ENCODE peak calls at places on chromosomes 2 and 18, in nine cellular contexts. One of them, this sample, is unnamed.

GRCh38 chr2:31300309-31300708 is 66.4 kb downstream of the EHD3 start:
- DNase-seq in left ventricle myocardium inferior: no peak
- DNase-seq in psoas muscle: no peak
- DNase-seq in mesendoderm: no peak
- DNase-seq in heart right ventricle: no peak
- DNase-seq in testis: no peak
- DNase-seq in CD8-positive, alpha-beta T cell: no peak
- DNase-seq in CD8-positive, alpha-beta memory T cell: no peak
- DNase-seq in K562: no peak
- DNase-seq in this sample: no peak

GRCh38 chr2:57371186-57371585 is 675.4 kb upstream of the VRK2 start:
- DNase-seq in heart right ventricle: no peak
- DNase-seq in K562: no peak
- DNase-seq in CD8-positive, alpha-beta T cell: no peak
- DNase-seq in psoas muscle: no peak
- DNase-seq in left ventricle myocardium inferior: no peak
- DNase-seq in testis: peak; percentile 26
- DNase-seq in CD8-positive, alpha-beta memory T cell: no peak
- DNase-seq in mesendoderm: no peak
- DNase-seq in this sample: no peak

GRCh38 chr18:23765931-23766330 is 76.7 kb downstream of the LAMA3 start:
- DNase-seq in testis: no peak
- DNase-seq in CD8-positive, alpha-beta memory T cell: no peak
- DNase-seq in CD8-positive, alpha-beta T cell: no peak
- DNase-seq in left ventricle myocardium inferior: no peak
- DNase-seq in heart right ventricle: no peak
- DNase-seq in K562: no peak
- DNase-seq in psoas muscle: no peak
- DNase-seq in mesendoderm: no peak
- DNase-seq in this sample: no peak

GRCh38 chr2:160494243-160494642 is 636 bp upstream of the RBMS1 start:
- DNase-seq in CD8-positive, alpha-beta memory T cell: no peak
- DNase-seq in K562: no peak
- DNase-seq in mesendoderm: no peak
- DNase-seq in left ventricle myocardium inferior: no peak
- DNase-seq in CD8-positive, alpha-beta T cell: no peak
- DNase-seq in heart right ventricle: no peak
- DNase-seq in testis: no peak
- DNase-seq in psoas muscle: no peak
- DNase-seq in this sample: no peak

GRCh38 chr2:127591221-127591923 is 54.6 kb upstream of the GPR17 start:
- DNase-seq in mesendoderm: peak; percentile 94
- DNase-seq in left ventricle myocardium inferior: peak; percentile 64
- DNase-seq in testis: peak; percentile 69
- DNase-seq in heart right ventricle: peak; percentile 57
- DNase-seq in K562: peak; percentile 84
- DNase-seq in psoas muscle: peak; percentile 77
- DNase-seq in CD8-positive, alpha-beta T cell: peak; percentile 66
- DNase-seq in CD8-positive, alpha-beta memory T cell: peak; percentile 62
- DNase-seq in this sample: peak; percentile 91

GRCh38 chr2:29855924-29856639 is 65.3 kb downstream of the ALK start:
- DNase-seq in CD8-positive, alpha-beta T cell: no peak
- DNase-seq in testis: no peak
- DNase-seq in psoas muscle: no peak
- DNase-seq in mesendoderm: no peak
- DNase-seq in left ventricle myocardium inferior: no peak
- DNase-seq in K562: no peak
- DNase-seq in CD8-positive, alpha-beta memory T cell: no peak
- DNase-seq in heart right ventricle: no peak
- DNase-seq in this sample: no peak

GRCh38 chr18:48412339-48412929 is 3.3 kb upstream of the ZBTB7C start:
- DNase-seq in heart right ventricle: no peak
- DNase-seq in testis: peak; percentile 49
- DNase-seq in psoas muscle: no peak
- DNase-seq in K562: peak; percentile 27
- DNase-seq in left ventricle myocardium inferior: no peak
- DNase-seq in CD8-positive, alpha-beta memory T cell: no peak
- DNase-seq in CD8-positive, alpha-beta T cell: no peak
- DNase-seq in mesendoderm: peak; percentile 82
- DNase-seq in this sample: no peak

GRCh38 chr2:172531309-172531708 is 24.6 kb upstream of the PDK1 start:
- DNase-seq in testis: no peak
- DNase-seq in K562: no peak
- DNase-seq in psoas muscle: no peak
- DNase-seq in left ventricle myocardium inferior: no peak
- DNase-seq in CD8-positive, alpha-beta T cell: no peak
- DNase-seq in heart right ventricle: no peak
- DNase-seq in CD8-positive, alpha-beta memory T cell: no peak
- DNase-seq in mesendoderm: no peak
- DNase-seq in this sample: no peak

GRCh38 chr2:229752970-229753729 is 38.8 kb upstream of the DNER start:
- DNase-seq in testis: no peak
- DNase-seq in left ventricle myocardium inferior: no peak
- DNase-seq in heart right ventricle: no peak
- DNase-seq in CD8-positive, alpha-beta memory T cell: no peak
- DNase-seq in psoas muscle: no peak
- DNase-seq in CD8-positive, alpha-beta T cell: no peak
- DNase-seq in K562: no peak
- DNase-seq in mesendoderm: no peak
- DNase-seq in this sample: no peak

GRCh38 chr18:79380816-79381806 is 14.6 kb upstream of the NFATC1 start:
- DNase-seq in mesendoderm: peak; percentile 62
- DNase-seq in heart right ventricle: peak; percentile 70
- DNase-seq in CD8-positive, alpha-beta T cell: peak; percentile 79
- DNase-seq in psoas muscle: peak; percentile 84
- DNase-seq in CD8-positive, alpha-beta memory T cell: peak; percentile 71
- DNase-seq in left ventricle myocardium inferior: peak; percentile 65
- DNase-seq in testis: peak; percentile 79
- DNase-seq in K562: peak; percentile 73
- DNase-seq in this sample: no peak

GRCh38 chr18:8081872-8082553 is 514.9 kb downstream of the PTPRM start:
- DNase-seq in mesendoderm: no peak
- DNase-seq in K562: no peak
- DNase-seq in testis: no peak
- DNase-seq in psoas muscle: no peak
- DNase-seq in CD8-positive, alpha-beta memory T cell: no peak
- DNase-seq in left ventricle myocardium inferior: no peak
- DNase-seq in heart right ventricle: no peak
- DNase-seq in CD8-positive, alpha-beta T cell: no peak
- DNase-seq in this sample: no peak

GRCh38 chr2:187978341-187978740 is 313.3 kb upstream of the GULP1 start:
- DNase-seq in psoas muscle: no peak
- DNase-seq in left ventricle myocardium inferior: no peak
- DNase-seq in CD8-positive, alpha-beta T cell: no peak
- DNase-seq in testis: no peak
- DNase-seq in heart right ventricle: no peak
- DNase-seq in K562: no peak
- DNase-seq in CD8-positive, alpha-beta memory T cell: no peak
- DNase-seq in mesendoderm: no peak
- DNase-seq in this sample: no peak

GRCh38 chr2:106990307-106990706 is 104.3 kb upstream of the ST6GAL2 start:
- DNase-seq in K562: no peak
- DNase-seq in heart right ventricle: no peak
- DNase-seq in CD8-positive, alpha-beta memory T cell: no peak
- DNase-seq in CD8-positive, alpha-beta T cell: no peak
- DNase-seq in mesendoderm: no peak
- DNase-seq in testis: no peak
- DNase-seq in psoas muscle: no peak
- DNase-seq in left ventricle myocardium inferior: no peak
- DNase-seq in this sample: no peak

GRCh38 chr2:176407711-176408110 is 138.5 kb downstream of the MTX2 start:
- DNase-seq in CD8-positive, alpha-beta memory T cell: no peak
- DNase-seq in heart right ventricle: no peak
- DNase-seq in testis: no peak
- DNase-seq in left ventricle myocardium inferior: no peak
- DNase-seq in mesendoderm: no peak
- DNase-seq in psoas muscle: no peak
- DNase-seq in K562: no peak
- DNase-seq in CD8-positive, alpha-beta T cell: no peak
- DNase-seq in this sample: no peak

GRCh38 chr2:16861154-16861929 is 195.7 kb upstream of the CYRIA start:
- DNase-seq in CD8-positive, alpha-beta memory T cell: no peak
- DNase-seq in mesendoderm: no peak
- DNase-seq in left ventricle myocardium inferior: no peak
- DNase-seq in CD8-positive, alpha-beta T cell: no peak
- DNase-seq in testis: no peak
- DNase-seq in psoas muscle: no peak
- DNase-seq in K562: no peak
- DNase-seq in heart right ventricle: no peak
- DNase-seq in this sample: no peak

GRCh38 chr2:100821255-100821912 is 1.4 kb downstream of the NPAS2 start:
- DNase-seq in K562: no peak
- DNase-seq in heart right ventricle: no peak
- DNase-seq in mesendoderm: no peak
- DNase-seq in CD8-positive, alpha-beta T cell: no peak
- DNase-seq in left ventricle myocardium inferior: no peak
- DNase-seq in CD8-positive, alpha-beta memory T cell: no peak
- DNase-seq in testis: no peak
- DNase-seq in psoas muscle: no peak
- DNase-seq in this sample: no peak

GRCh38 chr2:230908595-230909191 is 16.3 kb downstream of the GPR55 start:
- DNase-seq in mesendoderm: peak; percentile 40
- DNase-seq in left ventricle myocardium inferior: no peak
- DNase-seq in K562: peak; percentile 82
- DNase-seq in testis: no peak
- DNase-seq in psoas muscle: no peak
- DNase-seq in heart right ventricle: no peak
- DNase-seq in CD8-positive, alpha-beta T cell: no peak
- DNase-seq in CD8-positive, alpha-beta memory T cell: no peak
- DNase-seq in this sample: no peak

GRCh38 chr2:101533611-101534601 is 59.0 kb upstream of the RFX8 start:
- DNase-seq in left ventricle myocardium inferior: no peak
- DNase-seq in psoas muscle: no peak
- DNase-seq in heart right ventricle: peak; percentile 32
- DNase-seq in testis: no peak
- DNase-seq in CD8-positive, alpha-beta T cell: no peak
- DNase-seq in CD8-positive, alpha-beta memory T cell: no peak
- DNase-seq in mesendoderm: no peak
- DNase-seq in K562: no peak
- DNase-seq in this sample: no peak

DNA sequence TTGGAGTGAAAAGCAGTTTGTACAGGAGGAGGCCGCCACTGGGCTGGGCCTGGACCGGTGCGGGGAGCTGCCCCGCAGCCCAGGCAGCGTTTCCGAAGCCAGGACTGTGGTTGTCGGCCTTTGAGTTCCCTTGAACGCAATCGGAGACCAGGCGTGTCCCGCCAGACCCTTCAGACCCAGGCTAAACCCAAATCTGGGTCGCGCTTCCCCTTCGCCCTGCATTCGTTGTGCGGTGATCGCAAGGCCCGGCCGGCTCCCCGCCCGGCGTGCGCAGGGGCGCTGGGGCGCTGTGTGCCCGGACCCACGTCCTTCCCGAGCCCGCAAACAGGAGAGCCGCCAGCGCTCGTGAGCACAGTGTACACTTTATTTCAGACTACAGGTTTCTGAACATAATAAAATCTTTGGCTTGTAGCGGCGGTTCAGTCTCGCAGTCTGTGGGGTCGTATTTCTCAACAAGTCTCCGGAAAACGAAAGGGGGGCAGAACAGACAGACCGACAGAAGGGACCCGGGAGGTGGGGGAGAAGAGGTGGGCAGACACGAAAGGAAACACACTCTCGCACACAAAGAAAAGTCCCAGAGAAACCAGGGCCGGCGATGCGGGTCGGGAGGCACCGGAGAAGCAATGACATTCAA is 5.5 kb downstream of the EN1 start:
- DNase-seq in psoas muscle: no peak
- DNase-seq in CD8-positive, alpha-beta T cell: no peak
- DNase-seq in mesendoderm: peak; percentile 23
- DNase-seq in left ventricle myocardium inferior: no peak
- DNase-seq in K562: no peak
- DNase-seq in heart right ventricle: no peak
- DNase-seq in testis: no peak
- DNase-seq in CD8-positive, alpha-beta memory T cell: no peak
- DNase-seq in this sample: no peak
- H3K27me3 ChIP-seq in psoas muscle: peaks cover 31% of the 10 kb centered on the region
- H3K27me3 ChIP-seq in CD8-positive, alpha-beta T cell: peaks cover 50% of the 10 kb centered on the region
- H3K27me3 ChIP-seq in mesendoderm: peaks cover 91% of the 10 kb centered on the region
- H3K27me3 ChIP-seq in left ventricle myocardium inferior: peaks cover 100% of the 10 kb centered on the region
- H3K27me3 ChIP-seq in K562: peaks cover 37% of the 10 kb centered on the region
- H3K27me3 ChIP-seq in heart right ventricle: peaks cover 100% of the 10 kb centered on the region
- H3K27me3 ChIP-seq in testis: peaks cover 5% of the 10 kb centered on the region
- H3K27me3 ChIP-seq in CD8-positive, alpha-beta memory T cell: peaks cover 60% of the 10 kb centered on the region
- H3K27me3 ChIP-seq in this sample: peaks cover 95% of the 10 kb centered on the region

GRCh38 chr18:3773303-3773702 is 323.3 kb downstream of the TGIF1 start:
- DNase-seq in K562: no peak
- DNase-seq in CD8-positive, alpha-beta T cell: no peak
- DNase-seq in testis: no peak
- DNase-seq in CD8-positive, alpha-beta memory T cell: no peak
- DNase-seq in mesendoderm: no peak
- DNase-seq in heart right ventricle: no peak
- DNase-seq in psoas muscle: no peak
- DNase-seq in left ventricle myocardium inferior: no peak
- DNase-seq in this sample: no peak
- H3K4me3 ChIP-seq in K562: no peak overlapping the region
- H3K4me3 ChIP-seq in CD8-positive, alpha-beta T cell: no peak overlapping the region
- H3K4me3 ChIP-seq in testis: no peak overlapping the region
- H3K4me3 ChIP-seq in CD8-positive, alpha-beta memory T cell: no peak overlapping the region
- H3K4me3 ChIP-seq in mesendoderm: no peak overlapping the region
- H3K4me3 ChIP-seq in heart right ventricle: no peak overlapping the region
- H3K4me3 ChIP-seq in psoas muscle: no peak overlapping the region
- H3K4me3 ChIP-seq in left ventricle myocardium inferior: no peak overlapping the region
- H3K4me3 ChIP-seq in this sample: no peak overlapping the region

GRCh38 chr2:55114597-55114996 is 64.3 kb upstream of the RTN4 start:
- DNase-seq in mesendoderm: no peak
- DNase-seq in testis: no peak
- DNase-seq in psoas muscle: no peak
- DNase-seq in heart right ventricle: no peak
- DNase-seq in left ventricle myocardium inferior: no peak
- DNase-seq in CD8-positive, alpha-beta T cell: no peak
- DNase-seq in K562: no peak
- DNase-seq in CD8-positive, alpha-beta memory T cell: no peak
- DNase-seq in this sample: no peak
- H3K4me1 ChIP-seq in mesendoderm: peaks cover 15% of the 10 kb centered on the region
- H3K4me1 ChIP-seq in testis: peaks cover 7% of the 10 kb centered on the region
- H3K4me1 ChIP-seq in psoas muscle: peaks cover 36% of the 10 kb centered on the region
- H3K4me1 ChIP-seq in heart right ventricle: peaks cover 32% of the 10 kb centered on the region
- H3K4me1 ChIP-seq in left ventricle myocardium inferior: peaks cover 35% of the 10 kb centered on the region
- H3K4me1 ChIP-seq in CD8-positive, alpha-beta T cell: no peaks in the 10 kb centered on the region
- H3K4me1 ChIP-seq in K562: peaks cover 87% of the 10 kb centered on the region
- H3K4me1 ChIP-seq in CD8-positive, alpha-beta memory T cell: peaks cover 4% of the 10 kb centered on the region
- H3K4me1 ChIP-seq in this sample: peaks cover 7% of the 10 kb centered on the region

DNA sequence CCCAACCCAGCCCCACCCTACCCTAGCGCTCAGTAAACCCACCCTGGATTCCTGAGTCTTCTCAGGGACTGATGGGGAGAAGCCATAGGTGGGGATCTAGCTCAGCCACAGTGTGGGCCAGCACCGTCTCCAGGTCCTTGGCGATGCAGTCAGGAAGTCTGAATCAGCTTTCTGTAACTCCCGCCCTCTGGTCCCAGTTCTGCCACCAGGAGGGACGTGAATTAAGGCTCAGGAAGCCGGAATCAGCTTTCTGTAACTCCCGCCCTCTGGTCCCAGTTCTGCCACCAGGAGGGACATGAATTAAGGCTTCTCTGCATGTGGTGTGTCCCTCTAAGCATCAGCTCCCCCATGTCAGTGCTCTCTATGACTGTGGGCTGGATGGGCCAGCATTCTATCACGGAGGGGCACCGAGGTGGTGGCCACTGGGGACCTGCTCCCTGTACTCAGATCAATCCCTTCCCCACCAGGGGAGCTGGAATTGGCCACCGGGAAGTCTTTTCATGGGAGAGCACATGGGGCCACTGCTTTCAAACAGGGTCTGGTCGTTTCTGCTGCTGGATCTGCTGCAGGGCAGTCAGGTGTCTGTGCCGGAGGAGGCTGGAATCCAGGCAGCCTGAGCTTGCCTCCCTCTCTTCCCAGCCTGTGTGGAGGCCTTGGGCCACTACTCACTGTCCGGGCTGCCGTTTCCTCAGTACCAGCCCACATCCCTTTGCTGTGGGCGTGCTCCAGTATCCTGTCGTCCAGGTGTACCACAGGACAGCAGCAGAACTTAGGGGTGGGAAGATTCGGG is 24.7 kb downstream of the ASB18 start:
- DNase-seq in CD8-positive, alpha-beta memory T cell: no peak
- DNase-seq in testis: no peak
- DNase-seq in heart right ventricle: no peak
- DNase-seq in left ventricle myocardium inferior: no peak
- DNase-seq in CD8-positive, alpha-beta T cell: no peak
- DNase-seq in K562: no peak
- DNase-seq in psoas muscle: no peak
- DNase-seq in mesendoderm: peak; percentile 30
- DNase-seq in this sample: no peak
- H3K27me3 ChIP-seq in CD8-positive, alpha-beta memory T cell: peaks cover 8% of the 10 kb centered on the region
- H3K27me3 ChIP-seq in testis: no peaks in the 10 kb centered on the region
- H3K27me3 ChIP-seq in heart right ventricle: peaks cover 40% of the 10 kb centered on the region
- H3K27me3 ChIP-seq in left ventricle myocardium inferior: peaks cover 68% of the 10 kb centered on the region
- H3K27me3 ChIP-seq in CD8-positive, alpha-beta T cell: peaks cover 13% of the 10 kb centered on the region
- H3K27me3 ChIP-seq in K562: peaks cover 41% of the 10 kb centered on the region
- H3K27me3 ChIP-seq in psoas muscle: no peaks in the 10 kb centered on the region
- H3K27me3 ChIP-seq in mesendoderm: peaks cover 24% of the 10 kb centered on the region
- H3K27me3 ChIP-seq in this sample: peaks cover 14% of the 10 kb centered on the region

This sample was measured in iPS DF 6.9.